ENCODE peak calls at places on chromosomes 4 and X, in six cellular contexts. One of them, this sample, is unnamed.
A peak's percentile ranks its signal among the peaks of the same experiment; 100 is the strongest.

GRCh38 chrX:139909716-139910115 is 23.1 kb downstream of the ATP11C start:
- DNase-seq in neuronal stem cell: no peak
- DNase-seq in trophoblast cell: no peak
- DNase-seq in H1: no peak
- DNase-seq in H9: no peak
- DNase-seq in mesenchymal stem cell: no peak
- DNase-seq in this sample: no peak

GRCh38 chrX:40537310-40537709 is 43.5 kb upstream of the ATP6AP2 start:
- DNase-seq in trophoblast cell: no peak
- DNase-seq in mesenchymal stem cell: no peak
- DNase-seq in H1: no peak
- DNase-seq in H9: no peak
- DNase-seq in neuronal stem cell: no peak
- DNase-seq in this sample: no peak

GRCh38 chrX:45781901-45782553 is 581.4 kb upstream of the DIPK2B start:
- DNase-seq in mesenchymal stem cell: peak; percentile 78
- DNase-seq in neuronal stem cell: no peak
- DNase-seq in trophoblast cell: peak; percentile 39
- DNase-seq in H9: no peak
- DNase-seq in H1: no peak
- DNase-seq in this sample: peak; percentile 84

GRCh38 chr4:159175989-159176375 is 73.1 kb downstream of the RAPGEF2 start:
- DNase-seq in trophoblast cell: no peak
- DNase-seq in H9: no peak
- DNase-seq in H1: no peak
- DNase-seq in neuronal stem cell: no peak
- DNase-seq in mesenchymal stem cell: no peak
- DNase-seq in this sample: no peak

GRCh38 chr4:3874525-3875110 is 108.4 kb downstream of the ADRA2C start:
- DNase-seq in trophoblast cell: no peak
- DNase-seq in H1: no peak
- DNase-seq in neuronal stem cell: no peak
- DNase-seq in H9: no peak
- DNase-seq in mesenchymal stem cell: no peak
- DNase-seq in this sample: no peak

GRCh38 chrX:139026406-139027200 is 315.1 kb upstream of the FGF13 start:
- DNase-seq in trophoblast cell: no peak
- DNase-seq in H1: no peak
- DNase-seq in mesenchymal stem cell: no peak
- DNase-seq in neuronal stem cell: no peak
- DNase-seq in H9: no peak
- DNase-seq in this sample: no peak

GRCh38 chr4:160772668-160773067 is 1391.1 kb downstream of the FSTL5 start:
- DNase-seq in H9: no peak
- DNase-seq in trophoblast cell: no peak
- DNase-seq in neuronal stem cell: no peak
- DNase-seq in mesenchymal stem cell: peak; percentile 1
- DNase-seq in H1: no peak
- DNase-seq in this sample: no peak

GRCh38 chr4:4433941-4434340 is 47.0 kb downstream of the NSG1 start:
- DNase-seq in H1: no peak
- DNase-seq in neuronal stem cell: no peak
- DNase-seq in trophoblast cell: no peak
- DNase-seq in mesenchymal stem cell: no peak
- DNase-seq in H9: no peak
- DNase-seq in this sample: no peak

GRCh38 chr4:113908829-113909228 is 70.6 kb downstream of the ARSJ start:
- DNase-seq in mesenchymal stem cell: peak; percentile 22
- DNase-seq in H1: no peak
- DNase-seq in neuronal stem cell: no peak
- DNase-seq in H9: no peak
- DNase-seq in trophoblast cell: no peak
- DNase-seq in this sample: no peak

GRCh38 chr4:107153228-107153627 is 117.1 kb upstream of the DKK2 start:
- DNase-seq in H1: peak; percentile 36
- DNase-seq in neuronal stem cell: peak; percentile 4
- DNase-seq in mesenchymal stem cell: no peak
- DNase-seq in H9: peak; percentile 72
- DNase-seq in trophoblast cell: peak; percentile 6
- DNase-seq in this sample: no peak

GRCh38 chrX:69116077-69116476 is 49.2 kb downstream of the PJA1 start:
- DNase-seq in H9: no peak
- DNase-seq in H1: no peak
- DNase-seq in mesenchymal stem cell: no peak
- DNase-seq in trophoblast cell: peak; percentile 65
- DNase-seq in neuronal stem cell: no peak
- DNase-seq in this sample: no peak

GRCh38 chrX:56974408-56974807 is 20.9 kb downstream of the SPIN3 start:
- DNase-seq in mesenchymal stem cell: no peak
- DNase-seq in neuronal stem cell: no peak
- DNase-seq in trophoblast cell: peak; percentile 71
- DNase-seq in H1: no peak
- DNase-seq in H9: no peak
- DNase-seq in this sample: no peak

GRCh38 chr4:20253272-20253798 is 1.6 kb downstream of the SLIT2 start:
- DNase-seq in H1: no peak
- DNase-seq in trophoblast cell: no peak
- DNase-seq in H9: no peak
- DNase-seq in mesenchymal stem cell: peak; percentile 15
- DNase-seq in neuronal stem cell: peak; percentile 18
- DNase-seq in this sample: peak; percentile 15

GRCh38 chrX:97594825-97595224 is 711.1 kb downstream of the RPA4 start:
- DNase-seq in neuronal stem cell: no peak
- DNase-seq in mesenchymal stem cell: no peak
- DNase-seq in H1: no peak
- DNase-seq in H9: no peak
- DNase-seq in trophoblast cell: no peak
- DNase-seq in this sample: no peak

GRCh38 chrX:375181-376036 is 11.3 kb downstream of the PPP2R3B start:
- DNase-seq in H1: no peak
- DNase-seq in H9: no peak
- DNase-seq in trophoblast cell: no peak
- DNase-seq in mesenchymal stem cell: no peak
- DNase-seq in neuronal stem cell: no peak
- DNase-seq in this sample: no peak

GRCh38 chrX:151700581-151700980 is 5.3 kb downstream of the PRRG3 start:
- DNase-seq in trophoblast cell: no peak
- DNase-seq in neuronal stem cell: no peak
- DNase-seq in H1: no peak
- DNase-seq in mesenchymal stem cell: no peak
- DNase-seq in H9: no peak
- DNase-seq in this sample: no peak

GRCh38 chr4:100254237-100254636 is 64.0 kb upstream of the DDIT4L start:
- DNase-seq in neuronal stem cell: no peak
- DNase-seq in trophoblast cell: no peak
- DNase-seq in H1: no peak
- DNase-seq in mesenchymal stem cell: no peak
- DNase-seq in H9: no peak
- DNase-seq in this sample: no peak

DNA sequence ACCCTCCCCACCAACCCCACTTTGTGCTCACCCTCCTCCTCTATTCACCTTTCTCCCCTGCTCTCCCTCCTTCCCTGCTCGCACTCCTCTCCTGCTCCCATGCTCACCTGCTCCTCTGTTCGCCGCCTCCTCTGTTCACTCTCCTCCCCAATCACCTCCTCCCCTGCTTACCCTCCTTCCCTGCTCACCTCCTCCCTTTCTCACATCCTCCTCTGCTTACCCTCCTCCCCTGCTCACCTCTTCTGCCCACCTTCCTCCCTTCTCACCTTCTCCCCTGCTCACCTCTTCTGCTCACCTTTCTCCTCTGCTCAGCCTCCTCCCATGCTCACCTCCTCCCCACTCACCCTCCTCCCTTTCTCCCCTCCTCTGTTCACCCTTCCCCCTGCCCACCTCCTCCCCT is 357.2 kb downstream of the UNC5C start:
- DNase-seq in H1: no peak
- DNase-seq in mesenchymal stem cell: no peak
- DNase-seq in trophoblast cell: no peak
- DNase-seq in H9: no peak
- DNase-seq in neuronal stem cell: no peak
- DNase-seq in this sample: no peak
- H3K27ac ChIP-seq in H1: no peak overlapping the region
- H3K27ac ChIP-seq in mesenchymal stem cell: no peak overlapping the region
- H3K27ac ChIP-seq in trophoblast cell: peak overlapping the region; percentile 71
- H3K27ac ChIP-seq in H9: no peak overlapping the region
- H3K27ac ChIP-seq in neuronal stem cell: no peak overlapping the region
- H3K27ac ChIP-seq in this sample: no peak overlapping the region

DNA sequence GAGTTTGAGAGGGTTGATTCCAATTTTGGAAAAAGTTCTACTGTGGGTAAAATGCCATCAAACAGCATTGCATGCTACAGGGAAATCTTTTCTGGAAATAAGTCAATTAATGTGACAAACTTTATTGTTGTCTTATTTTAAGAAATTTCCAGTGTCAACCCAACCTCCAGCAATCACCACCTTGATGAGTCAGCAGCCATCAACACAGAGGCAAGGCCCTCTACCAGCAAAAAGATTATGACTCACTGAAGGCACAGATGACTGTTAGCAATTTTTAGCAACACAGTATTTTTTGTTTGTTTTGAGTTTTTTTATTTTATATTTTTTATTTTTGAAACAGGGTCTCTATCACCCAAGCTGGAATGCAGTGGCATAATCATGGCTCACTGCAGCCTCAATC is 165.4 kb upstream of the C1QTNF7 start:
- DNase-seq in neuronal stem cell: no peak
- DNase-seq in mesenchymal stem cell: no peak
- DNase-seq in H1: no peak
- DNase-seq in trophoblast cell: peak; percentile 35
- DNase-seq in H9: no peak
- DNase-seq in this sample: no peak
- H4K91ac ChIP-seq in neuronal stem cell: no peak overlapping the region
- H4K91ac ChIP-seq in mesenchymal stem cell: no peak overlapping the region
- H4K91ac ChIP-seq in H1: no peak overlapping the region
- H4K91ac ChIP-seq in trophoblast cell: no peak overlapping the region
- H4K91ac ChIP-seq in H9: no peak overlapping the region
- H4K91ac ChIP-seq in this sample: no peak overlapping the region

DNA sequence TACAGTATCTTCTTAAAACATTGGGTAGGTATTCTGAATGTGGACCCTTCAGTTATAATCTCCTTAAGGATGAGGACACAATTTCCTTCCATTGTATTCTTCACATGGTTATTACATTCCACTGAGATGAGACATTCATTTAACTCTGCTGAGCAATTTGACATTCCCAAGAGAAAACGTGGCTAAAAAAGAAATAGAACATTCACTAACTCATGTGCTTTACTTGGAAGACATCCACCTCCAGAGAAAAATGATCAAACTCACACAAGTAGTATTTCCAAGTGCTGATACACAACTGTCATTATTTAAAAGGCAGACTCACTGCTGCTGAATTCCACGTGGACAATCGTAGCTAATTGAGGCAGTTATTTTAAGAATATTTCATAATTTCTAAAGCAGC is 227.9 kb upstream of the ANKRD50 start:
- DNase-seq in trophoblast cell: peak; percentile 90
- DNase-seq in H9: no peak
- DNase-seq in mesenchymal stem cell: peak; percentile 79
- DNase-seq in H1: no peak
- DNase-seq in neuronal stem cell: no peak
- DNase-seq in this sample: peak; percentile 98
- H3K27ac ChIP-seq in trophoblast cell: peak overlapping the region; percentile 54
- H3K27ac ChIP-seq in H9: no peak overlapping the region
- H3K27ac ChIP-seq in mesenchymal stem cell: peak overlapping the region; percentile 12
- H3K27ac ChIP-seq in H1: no peak overlapping the region
- H3K27ac ChIP-seq in neuronal stem cell: no peak overlapping the region
- H3K27ac ChIP-seq in this sample: no peak overlapping the region

GRCh38 chrX:10047631-10048030 is 80.5 kb downstream of the CLDN34 start:
- DNase-seq in mesenchymal stem cell: no peak
- DNase-seq in trophoblast cell: no peak
- DNase-seq in H1: no peak
- DNase-seq in neuronal stem cell: peak; percentile 3
- DNase-seq in H9: no peak
- DNase-seq in this sample: no peak
- H4K91ac ChIP-seq in mesenchymal stem cell: no peak overlapping the region
- H4K91ac ChIP-seq in trophoblast cell: peak overlapping the region; percentile 18
- H4K91ac ChIP-seq in H1: no peak overlapping the region
- H4K91ac ChIP-seq in neuronal stem cell: no peak overlapping the region
- H4K91ac ChIP-seq in H9: no peak overlapping the region
- H4K91ac ChIP-seq in this sample: no peak overlapping the region

GRCh38 chr4:182555997-182556418 is 312.8 kb downstream of the TENM3 start:
- DNase-seq in H1: peak; percentile 33
- DNase-seq in trophoblast cell: peak; percentile 18
- DNase-seq in H9: peak; percentile 47
- DNase-seq in mesenchymal stem cell: peak; percentile 71
- DNase-seq in neuronal stem cell: peak; percentile 63
- DNase-seq in this sample: peak; percentile 91
- H3K27ac ChIP-seq in H1: no peak overlapping the region
- H3K27ac ChIP-seq in trophoblast cell: no peak overlapping the region
- H3K27ac ChIP-seq in H9: peak overlapping the region; percentile 100
- H3K27ac ChIP-seq in mesenchymal stem cell: peak overlapping the region; percentile 14
- H3K27ac ChIP-seq in neuronal stem cell: peak overlapping the region; percentile 76
- H3K27ac ChIP-seq in this sample: peak overlapping the region; percentile 51

GRCh38 chr4:157575339-157575738 is 354.8 kb downstream of the GRIA2 start:
- DNase-seq in trophoblast cell: no peak
- DNase-seq in H1: no peak
- DNase-seq in mesenchymal stem cell: no peak
- DNase-seq in neuronal stem cell: no peak
- DNase-seq in H9: no peak
- DNase-seq in this sample: no peak
- H4K91ac ChIP-seq in trophoblast cell: no peak overlapping the region
- H4K91ac ChIP-seq in H1: no peak overlapping the region
- H4K91ac ChIP-seq in mesenchymal stem cell: no peak overlapping the region
- H4K91ac ChIP-seq in neuronal stem cell: no peak overlapping the region
- H4K91ac ChIP-seq in H9: no peak overlapping the region
- H4K91ac ChIP-seq in this sample: no peak overlapping the region

DNA sequence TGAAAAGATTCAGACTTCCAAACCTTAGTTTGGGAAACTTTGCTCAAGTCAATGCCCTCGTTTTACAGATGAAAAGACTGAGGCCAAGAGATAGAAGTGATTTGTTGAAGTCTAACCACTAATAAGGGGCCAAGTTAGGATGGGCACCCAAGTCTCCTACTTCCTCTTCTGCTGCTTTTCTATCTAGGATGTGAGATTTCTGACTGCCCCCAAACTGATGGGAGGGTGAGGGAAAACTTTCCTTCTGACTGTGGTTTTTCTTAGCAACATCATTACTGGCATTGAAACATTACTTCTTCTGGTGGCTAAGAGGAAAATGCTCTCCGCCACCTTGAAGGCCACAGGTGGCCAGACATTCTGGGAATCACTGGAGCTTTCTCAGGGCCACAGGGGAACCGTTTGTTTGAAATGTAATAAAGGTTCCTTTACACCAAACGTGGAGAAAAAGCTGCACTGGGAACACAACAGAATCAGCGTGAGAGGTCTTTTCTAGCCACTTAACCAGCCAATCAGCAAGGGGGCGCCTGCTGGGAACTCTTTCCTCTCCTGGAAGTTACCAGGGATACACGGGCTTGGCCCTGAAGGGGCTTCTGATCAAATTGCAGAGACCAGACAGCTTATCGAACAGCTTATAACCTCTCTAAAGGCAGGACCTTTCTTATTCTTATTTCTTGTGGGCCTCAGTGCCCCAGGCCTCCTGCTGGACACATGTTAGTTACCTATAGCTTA is 115.9 kb upstream of the TEX13D start:
- DNase-seq in H9: peak; percentile 58
- DNase-seq in H1: no peak
- DNase-seq in trophoblast cell: no peak
- DNase-seq in mesenchymal stem cell: no peak
- DNase-seq in neuronal stem cell: no peak
- DNase-seq in this sample: no peak
- H3K27ac ChIP-seq in H9: peak overlapping the region; percentile 84
- H3K27ac ChIP-seq in H1: no peak overlapping the region
- H3K27ac ChIP-seq in trophoblast cell: peak overlapping the region; percentile 85
- H3K27ac ChIP-seq in mesenchymal stem cell: no peak overlapping the region
- H3K27ac ChIP-seq in neuronal stem cell: peak overlapping the region; percentile 90
- H3K27ac ChIP-seq in this sample: no peak overlapping the region